ENCODE peak calls at places on chromosomes 2 and 18, in eight cellular contexts. O is stimulated activated CD4-positive, alpha-beta T cell treated with anti-CD3 and anti-CD28 coated beads, Interleukin-2, amount 100 ng/mL, for 4 hours; X is progenitor cell of endocrine pancreas; N is gastrocnemius medialis; K is HepG2; C is ecto neural progenitor cell; D is HFF-Myc; B is immature natural killer cell. Q is an unnamed sample.

GRCh38 chr2:234267534-234267933 is 217.0 kb downstream of the SPP2 start:
- DNase-seq in O (no peak), X (no peak), N (no peak), K (no peak), C (no peak), D (no peak), B (no peak), Q (no peak)

GRCh38 chr2:201886504-201886903 is 80.2 kb downstream of the CDK15 start:
- DNase-seq in O (no peak), X (no peak), N (no peak), K (no peak), C (no peak), D (peak; percentile 31), B (no peak), Q (peak; percentile 65)

GRCh38 chr2:172039011-172039704 is 39.4 kb downstream of the METAP1D start:
- DNase-seq in O (no peak), X (no peak), N (no peak), K (no peak), C (no peak), D (no peak), B (no peak), Q (no peak)

GRCh38 chr18:8657873-8658521 is 47.4 kb upstream of the MTCL1 start:
- DNase-seq in O (no peak), X (no peak), N (no peak), K (no peak), C (no peak), D (peak; percentile 6), B (no peak), Q (peak; percentile 33)

GRCh38 chr2:97763176-97763845 is 49.9 kb downstream of the ZAP70 start:
- DNase-seq in O (no peak), X (no peak), N (no peak), K (no peak), C (no peak), D (no peak), B (no peak), Q (no peak)

GRCh38 chr2:105112345-105112744 is 74.5 kb downstream of the MRPS9 start:
- DNase-seq in O (no peak), X (no peak), N (no peak), K (no peak), C (no peak), D (no peak), B (no peak), Q (no peak)

GRCh38 chr18:34710430-34711386 is 610 bp downstream of the DTNA start:
- DNase-seq in O (no peak), X (no peak), N (no peak), K (no peak), C (no peak), D (peak; percentile 52), B (no peak), Q (peak; percentile 82)

GRCh38 chr2:15889800-15890498 is 50.4 kb upstream of the MYCN start:
- DNase-seq in O (no peak), X (no peak), N (no peak), K (no peak), C (no peak), D (no peak), B (no peak), Q (no peak)

GRCh38 chr2:12774381-12774780 is 57.6 kb downstream of the TRIB2 start:
- DNase-seq in O (no peak), X (no peak), N (no peak), K (no peak), C (no peak), D (no peak), B (no peak), Q (no peak)

GRCh38 chr18:48181857-48182430 is 227.2 kb downstream of the ZBTB7C start:
- DNase-seq in O (no peak), X (no peak), N (no peak), K (no peak), C (no peak), D (no peak), B (no peak), Q (no peak)

GRCh38 chr2:195666113-195666712 is 9.2 kb downstream of the SLC39A10 start:
- DNase-seq in O (no peak), X (no peak), N (no peak), K (no peak), C (no peak), D (no peak), B (no peak), Q (no peak)

GRCh38 chr2:80322337-80322920 is 17.9 kb upstream of the LRRTM1 start:
- DNase-seq in O (no peak), X (no peak), N (no peak), K (no peak), C (peak; percentile 64), D (no peak), B (no peak), Q (no peak)

GRCh38 chr18:22841840-22842239 is 91.3 kb upstream of the RBBP8 start:
- DNase-seq in O (no peak), X (no peak), N (no peak), K (no peak), C (no peak), D (no peak), B (no peak), Q (no peak)

GRCh38 chr2:12257476-12257875 is 459.3 kb upstream of the TRIB2 start:
- DNase-seq in O (no peak), X (no peak), N (no peak), K (no peak), C (no peak), D (no peak), B (no peak), Q (peak; percentile 25)

GRCh38 chr2:290090-290722 is 2.3 kb upstream of the ALKAL2 start:
- DNase-seq in O (peak; percentile 31), X (peak; percentile 55), N (peak; percentile 33), K (peak; percentile 76), C (peak; percentile 77), D (peak; percentile 21), B (peak; percentile 53), Q (peak; percentile 59)

GRCh38 chr18:22668496-22668895 is 250.8 kb upstream of the CTAGE1 start:
- DNase-seq in O (no peak), X (no peak), N (no peak), K (no peak), C (no peak), D (no peak), B (no peak), Q (no peak)

GRCh38 chr18:49531678-49532153 is 30.1 kb upstream of the LIPG start:
- DNase-seq in O (no peak), X (no peak), N (no peak), K (peak; percentile 12), C (no peak), D (no peak), B (no peak), Q (no peak)

GRCh38 chr2:84481702-84482101 is 22.6 kb upstream of the SUCLG1 start:
- DNase-seq in O (no peak), X (no peak), N (no peak), K (no peak), C (no peak), D (no peak), B (peak; percentile 27), Q (peak; percentile 67)

GRCh38 chr2:147223119-147223518 is 621.7 kb upstream of the ACVR2A start:
- DNase-seq in O (no peak), X (no peak), N (no peak), K (no peak), C (no peak), D (no peak), B (no peak), Q (no peak)

GRCh38 chr2:115194623-115195022 is 752.2 kb downstream of the DPP10 start:
- DNase-seq in O (no peak), X (no peak), N (no peak), K (no peak), C (no peak), D (no peak), B (no peak), Q (no peak)

GRCh38 chr2:217277646-217278048 is 417.8 kb upstream of the TNP1 start:
- DNase-seq in O (no peak), X (no peak), N (no peak), K (peak; percentile 11), C (no peak), D (peak; percentile 81), B (no peak), Q (peak; percentile 88)

GRCh38 chr2:38978504-38978903 is 88.8 kb downstream of the ARHGEF33 start:
- DNase-seq in O (no peak), X (no peak), N (no peak), K (no peak), C (no peak), D (no peak), B (no peak), Q (no peak)

GRCh38 chr2:41222593-41222992 is 770.7 kb upstream of the SLC8A1 start:
- DNase-seq in O (no peak), X (no peak), N (no peak), K (no peak), C (no peak), D (no peak), B (no peak), Q (no peak)

GRCh38 chr2:145631561-145631960 is 1111.6 kb upstream of the ZEB2 start:
- DNase-seq in O (no peak), X (no peak), N (no peak), K (no peak), C (no peak), D (no peak), B (no peak), Q (peak; percentile 69)

GRCh38 chr2:144712277-144712944 is 192.5 kb upstream of the ZEB2 start:
- DNase-seq in O (no peak), X (no peak), N (no peak), K (no peak), C (no peak), D (no peak), B (no peak), Q (peak; percentile 9)

Q was measured in foreskin fibroblast.